ENCODE peak calls at places on chromosome 22, in nine cellular contexts. One of them, this sample, is unnamed.

GRCh38 chr22:32661296-32661695 is 140.2 kb upstream of the TIMP3 start:
- DNase-seq in CD4-positive, alpha-beta memory T cell: no peak
- DNase-seq in substantia nigra: no peak
- DNase-seq in NCI-H2107: no peak
- DNase-seq in neural crest cell: peak
- DNase-seq in CMK: no peak
- DNase-seq in stimulated activated CD4-positive, alpha-beta T cell treated with anti-CD3 and anti-CD28 coated beads, TNF-alpha, amount 100 ng/mL, for 24 hours: no peak
- DNase-seq in endothelial cell: no peak
- DNase-seq in H9: no peak
- DNase-seq in this sample: no peak

GRCh38 chr22:27220349-27220748 is 563.0 kb downstream of the MIAT start:
- DNase-seq in CD4-positive, alpha-beta memory T cell: no peak
- DNase-seq in substantia nigra: no peak
- DNase-seq in NCI-H2107: no peak
- DNase-seq in neural crest cell: no peak
- DNase-seq in CMK: no peak
- DNase-seq in stimulated activated CD4-positive, alpha-beta T cell treated with anti-CD3 and anti-CD28 coated beads, TNF-alpha, amount 100 ng/mL, for 24 hours: no peak
- DNase-seq in endothelial cell: no peak
- DNase-seq in H9: no peak
- DNase-seq in this sample: no peak

GRCh38 chr22:26713823-26714449 is 56.5 kb downstream of the MIAT start:
- DNase-seq in CD4-positive, alpha-beta memory T cell: no peak
- DNase-seq in substantia nigra: no peak
- DNase-seq in NCI-H2107: no peak
- DNase-seq in neural crest cell: no peak
- DNase-seq in CMK: no peak
- DNase-seq in stimulated activated CD4-positive, alpha-beta T cell treated with anti-CD3 and anti-CD28 coated beads, TNF-alpha, amount 100 ng/mL, for 24 hours: no peak
- DNase-seq in endothelial cell: no peak
- DNase-seq in H9: no peak
- DNase-seq in this sample: no peak

GRCh38 chr22:37843746-37844089 is 416 bp downstream of the ANKRD54 start:
- DNase-seq in CD4-positive, alpha-beta memory T cell: no peak
- DNase-seq in substantia nigra: no peak
- DNase-seq in NCI-H2107: no peak
- DNase-seq in neural crest cell: no peak
- DNase-seq in CMK: peak
- DNase-seq in stimulated activated CD4-positive, alpha-beta T cell treated with anti-CD3 and anti-CD28 coated beads, TNF-alpha, amount 100 ng/mL, for 24 hours: no peak
- DNase-seq in endothelial cell: peak
- DNase-seq in H9: no peak
- DNase-seq in this sample: no peak

GRCh38 chr22:31313366-31314147 is 21.3 kb upstream of the PIK3IP1 start:
- DNase-seq in CD4-positive, alpha-beta memory T cell: peak
- DNase-seq in substantia nigra: peak
- DNase-seq in NCI-H2107: peak
- DNase-seq in neural crest cell: peak
- DNase-seq in CMK: no peak
- DNase-seq in stimulated activated CD4-positive, alpha-beta T cell treated with anti-CD3 and anti-CD28 coated beads, TNF-alpha, amount 100 ng/mL, for 24 hours: peak
- DNase-seq in endothelial cell: peak
- DNase-seq in H9: peak
- DNase-seq in this sample: peak

GRCh38 chr22:19432092-19432844 is at the start of gene MRPL40:
- DNase-seq in CD4-positive, alpha-beta memory T cell: peak
- DNase-seq in substantia nigra: peak
- DNase-seq in NCI-H2107: peak
- DNase-seq in neural crest cell: peak
- DNase-seq in CMK: peak
- DNase-seq in stimulated activated CD4-positive, alpha-beta T cell treated with anti-CD3 and anti-CD28 coated beads, TNF-alpha, amount 100 ng/mL, for 24 hours: peak
- DNase-seq in endothelial cell: peak
- DNase-seq in H9: peak
- DNase-seq in this sample: peak

GRCh38 chr22:44894782-44895181 is 115.0 kb downstream of the PHF21B start:
- DNase-seq in CD4-positive, alpha-beta memory T cell: no peak
- DNase-seq in substantia nigra: no peak
- DNase-seq in NCI-H2107: no peak
- DNase-seq in neural crest cell: no peak
- DNase-seq in CMK: no peak
- DNase-seq in stimulated activated CD4-positive, alpha-beta T cell treated with anti-CD3 and anti-CD28 coated beads, TNF-alpha, amount 100 ng/mL, for 24 hours: no peak
- DNase-seq in endothelial cell: no peak
- DNase-seq in H9: peak
- DNase-seq in this sample: no peak

GRCh38 chr22:50267591-50268390 is 2.4 kb downstream of the MAPK11 start:
- DNase-seq in CD4-positive, alpha-beta memory T cell: peak
- DNase-seq in substantia nigra: no peak
- DNase-seq in NCI-H2107: no peak
- DNase-seq in neural crest cell: no peak
- DNase-seq in CMK: no peak
- DNase-seq in stimulated activated CD4-positive, alpha-beta T cell treated with anti-CD3 and anti-CD28 coated beads, TNF-alpha, amount 100 ng/mL, for 24 hours: no peak
- DNase-seq in endothelial cell: peak
- DNase-seq in H9: peak
- DNase-seq in this sample: peak

GRCh38 chr22:24186892-24187670 is 5.8 kb downstream of the SUSD2 start:
- DNase-seq in CD4-positive, alpha-beta memory T cell: no peak
- DNase-seq in substantia nigra: no peak
- DNase-seq in NCI-H2107: no peak
- DNase-seq in neural crest cell: no peak
- DNase-seq in CMK: no peak
- DNase-seq in stimulated activated CD4-positive, alpha-beta T cell treated with anti-CD3 and anti-CD28 coated beads, TNF-alpha, amount 100 ng/mL, for 24 hours: no peak
- DNase-seq in endothelial cell: no peak
- DNase-seq in H9: no peak
- DNase-seq in this sample: no peak

GRCh38 chr22:45602824-45603301 is 68.8 kb upstream of the ATXN10 start:
- DNase-seq in CD4-positive, alpha-beta memory T cell: no peak
- DNase-seq in substantia nigra: no peak
- DNase-seq in NCI-H2107: no peak
- DNase-seq in neural crest cell: no peak
- DNase-seq in CMK: peak
- DNase-seq in stimulated activated CD4-positive, alpha-beta T cell treated with anti-CD3 and anti-CD28 coated beads, TNF-alpha, amount 100 ng/mL, for 24 hours: no peak
- DNase-seq in endothelial cell: no peak
- DNase-seq in H9: peak
- DNase-seq in this sample: no peak

GRCh38 chr22:50516891-50517290 is 8.5 kb downstream of the SCO2 start:
- DNase-seq in CD4-positive, alpha-beta memory T cell: no peak
- DNase-seq in substantia nigra: no peak
- DNase-seq in NCI-H2107: no peak
- DNase-seq in neural crest cell: no peak
- DNase-seq in CMK: no peak
- DNase-seq in stimulated activated CD4-positive, alpha-beta T cell treated with anti-CD3 and anti-CD28 coated beads, TNF-alpha, amount 100 ng/mL, for 24 hours: no peak
- DNase-seq in endothelial cell: no peak
- DNase-seq in H9: no peak
- DNase-seq in this sample: no peak

GRCh38 chr22:31915499-31916065 is 28.8 kb upstream of the YWHAH start:
- DNase-seq in CD4-positive, alpha-beta memory T cell: no peak
- DNase-seq in substantia nigra: no peak
- DNase-seq in NCI-H2107: no peak
- DNase-seq in neural crest cell: no peak
- DNase-seq in CMK: no peak
- DNase-seq in stimulated activated CD4-positive, alpha-beta T cell treated with anti-CD3 and anti-CD28 coated beads, TNF-alpha, amount 100 ng/mL, for 24 hours: no peak
- DNase-seq in endothelial cell: no peak
- DNase-seq in H9: no peak
- DNase-seq in this sample: no peak

GRCh38 chr22:38284042-38284402 is 11.2 kb upstream of the TMEM184B start:
- DNase-seq in CD4-positive, alpha-beta memory T cell: no peak
- DNase-seq in substantia nigra: no peak
- DNase-seq in NCI-H2107: no peak
- DNase-seq in neural crest cell: no peak
- DNase-seq in CMK: no peak
- DNase-seq in stimulated activated CD4-positive, alpha-beta T cell treated with anti-CD3 and anti-CD28 coated beads, TNF-alpha, amount 100 ng/mL, for 24 hours: no peak
- DNase-seq in endothelial cell: no peak
- DNase-seq in H9: no peak
- DNase-seq in this sample: no peak

GRCh38 chr22:38088723-38089473 is 4.9 kb upstream of the SLC16A8 start:
- DNase-seq in CD4-positive, alpha-beta memory T cell: no peak
- DNase-seq in substantia nigra: no peak
- DNase-seq in NCI-H2107: no peak
- DNase-seq in neural crest cell: no peak
- DNase-seq in CMK: no peak
- DNase-seq in stimulated activated CD4-positive, alpha-beta T cell treated with anti-CD3 and anti-CD28 coated beads, TNF-alpha, amount 100 ng/mL, for 24 hours: no peak
- DNase-seq in endothelial cell: no peak
- DNase-seq in H9: no peak
- DNase-seq in this sample: no peak

GRCh38 chr22:39094717-39095389 is 2.2 kb upstream of the APOBEC3H start:
- DNase-seq in CD4-positive, alpha-beta memory T cell: peak
- DNase-seq in substantia nigra: no peak
- DNase-seq in NCI-H2107: no peak
- DNase-seq in neural crest cell: no peak
- DNase-seq in CMK: no peak
- DNase-seq in stimulated activated CD4-positive, alpha-beta T cell treated with anti-CD3 and anti-CD28 coated beads, TNF-alpha, amount 100 ng/mL, for 24 hours: no peak
- DNase-seq in endothelial cell: no peak
- DNase-seq in H9: no peak
- DNase-seq in this sample: no peak

GRCh38 chr22:44024288-44024908 is at the start of gene PARVB:
- DNase-seq in CD4-positive, alpha-beta memory T cell: no peak
- DNase-seq in substantia nigra: no peak
- DNase-seq in NCI-H2107: no peak
- DNase-seq in neural crest cell: peak
- DNase-seq in CMK: no peak
- DNase-seq in stimulated activated CD4-positive, alpha-beta T cell treated with anti-CD3 and anti-CD28 coated beads, TNF-alpha, amount 100 ng/mL, for 24 hours: no peak
- DNase-seq in endothelial cell: peak
- DNase-seq in H9: no peak
- DNase-seq in this sample: no peak

GRCh38 chr22:29734429-29734828 is 14.6 kb downstream of the CABP7 start:
- DNase-seq in CD4-positive, alpha-beta memory T cell: no peak
- DNase-seq in substantia nigra: no peak
- DNase-seq in NCI-H2107: no peak
- DNase-seq in neural crest cell: no peak
- DNase-seq in CMK: no peak
- DNase-seq in stimulated activated CD4-positive, alpha-beta T cell treated with anti-CD3 and anti-CD28 coated beads, TNF-alpha, amount 100 ng/mL, for 24 hours: no peak
- DNase-seq in endothelial cell: no peak
- DNase-seq in H9: no peak
- DNase-seq in this sample: no peak

GRCh38 chr22:49954354-49954753 is 6.2 kb upstream of the PIM3 start:
- DNase-seq in CD4-positive, alpha-beta memory T cell: no peak
- DNase-seq in substantia nigra: no peak
- DNase-seq in NCI-H2107: no peak
- DNase-seq in neural crest cell: no peak
- DNase-seq in CMK: no peak
- DNase-seq in stimulated activated CD4-positive, alpha-beta T cell treated with anti-CD3 and anti-CD28 coated beads, TNF-alpha, amount 100 ng/mL, for 24 hours: no peak
- DNase-seq in endothelial cell: no peak
- DNase-seq in H9: no peak
- DNase-seq in this sample: no peak

GRCh38 chr22:44018594-44018993 is 5.5 kb upstream of the PARVB start:
- DNase-seq in CD4-positive, alpha-beta memory T cell: no peak
- DNase-seq in substantia nigra: no peak
- DNase-seq in NCI-H2107: no peak
- DNase-seq in neural crest cell: no peak
- DNase-seq in CMK: no peak
- DNase-seq in stimulated activated CD4-positive, alpha-beta T cell treated with anti-CD3 and anti-CD28 coated beads, TNF-alpha, amount 100 ng/mL, for 24 hours: no peak
- DNase-seq in endothelial cell: no peak
- DNase-seq in H9: no peak
- DNase-seq in this sample: no peak

GRCh38 chr22:32810241-32811133 is 9.0 kb downstream of the TIMP3 start:
- DNase-seq in CD4-positive, alpha-beta memory T cell: no peak
- DNase-seq in substantia nigra: no peak
- DNase-seq in NCI-H2107: no peak
- DNase-seq in neural crest cell: no peak
- DNase-seq in CMK: no peak
- DNase-seq in stimulated activated CD4-positive, alpha-beta T cell treated with anti-CD3 and anti-CD28 coated beads, TNF-alpha, amount 100 ng/mL, for 24 hours: no peak
- DNase-seq in endothelial cell: no peak
- DNase-seq in H9: peak
- DNase-seq in this sample: no peak